ENCODE peak calls at places on chromosome 11, in seven cellular contexts. W is iris pigment epithelial cell; C is choroid plexus epithelial cell; K is activated CD4-positive, alpha-beta T cell treated with anti-CD3 and anti-CD28 coated beads, Interleukin-2, amount 50 U/mL, for 4 hours; I is stimulated activated CD4-positive, alpha-beta T cell treated with anti-CD3 and anti-CD28 coated beads, Interleukin-12 subunit alpha, Interleukin-12 subunit beta, amount 100 ng/mL, for 48 hours; A is HS-5; Q is T-helper 2 cell. P is an unnamed sample.

GRCh38 chr11:41289408-41289807 is 170.0 kb downstream of the LRRC4C start:
- DNase-seq in I (no peak), C (no peak), A (no peak), W (no peak), Q (no peak), K (no peak), P (no peak)

GRCh38 chr11:123413636-123414035 is 16.4 kb upstream of the GRAMD1B start:
- DNase-seq in Q (no peak), K (no peak), W (peak; percentile 40), C (no peak), A (no peak), I (no peak), P (no peak)

GRCh38 chr11:125842319-125842948 is 9.3 kb downstream of the PATE4 start:
- DNase-seq in A (no peak), C (no peak), K (no peak), I (no peak), Q (no peak), W (no peak), P (no peak)

GRCh38 chr11:2991477-2992233 is 474 bp downstream of the NAP1L4 start:
- DNase-seq in W (peak; percentile 51), Q (no peak), A (no peak), I (peak; percentile 39), K (peak; percentile 30), C (peak; percentile 43), P (no peak)

GRCh38 chr11:48094643-48095339 is 114.4 kb downstream of the PTPRJ start:
- DNase-seq in W (no peak), A (no peak), Q (no peak), C (no peak), I (no peak), K (no peak), P (no peak)

GRCh38 chr11:62383822-62384221 is 35.0 kb upstream of the SCGB1A1 start:
- DNase-seq in I (no peak), C (no peak), Q (no peak), K (no peak), A (no peak), W (no peak), P (no peak)

GRCh38 chr11:38191101-38191500 is 1593.1 kb upstream of the RAG2 start:
- DNase-seq in I (no peak), Q (no peak), A (no peak), C (peak; percentile 13), W (no peak), K (no peak), P (no peak)

GRCh38 chr11:73317803-73318202 is 9.7 kb downstream of the ARHGEF17 start:
- DNase-seq in I (no peak), K (no peak), W (no peak), A (no peak), Q (no peak), C (peak; percentile 33), P (no peak)

GRCh38 chr11:43150697-43151096 is 161.1 kb upstream of the API5 start:
- DNase-seq in C (no peak), I (no peak), A (no peak), Q (no peak), W (no peak), K (no peak), P (no peak)

GRCh38 chr11:65355776-65356393 is 1.3 kb downstream of the TIGD3 start:
- DNase-seq in A (no peak), C (peak; percentile 57), I (no peak), W (peak; percentile 55), K (no peak), Q (no peak), P (no peak)

GRCh38 chr11:129992161-129992944 is 10.3 kb downstream of the PRDM10 start:
- DNase-seq in Q (peak; percentile 12), A (no peak), K (peak; percentile 35), W (peak; percentile 60), C (peak; percentile 55), I (no peak), P (peak; percentile 16)

GRCh38 chr11:82547163-82547560 is 186.5 kb downstream of the FAM181B start:
- DNase-seq in K (no peak), Q (no peak), W (no peak), I (no peak), A (no peak), C (no peak), P (no peak)

GRCh38 chr11:126140106-126140931 is 71.1 kb downstream of the RPUSD4 start:
- DNase-seq in A (no peak), W (no peak), C (no peak), I (no peak), K (no peak), Q (no peak), P (no peak)

GRCh38 chr11:2778630-2779498 is 79.1 kb upstream of the KCNQ1OT1 start:
- DNase-seq in I (no peak), W (peak; percentile 19), A (no peak), K (no peak), C (peak; percentile 26), Q (peak; percentile 1), P (no peak)

GRCh38 chr11:75487366-75487765 is 38.4 kb downstream of the GDPD5 start:
- DNase-seq in W (no peak), K (no peak), C (no peak), A (no peak), Q (no peak), I (no peak), P (no peak)

GRCh38 chr11:9878936-9879335 is 215.1 kb downstream of the SWAP70 start:
- DNase-seq in K (no peak), C (no peak), W (no peak), I (no peak), A (no peak), Q (no peak), P (no peak)

GRCh38 chr11:7637447-7638157 is 35.7 kb downstream of the CYB5R2 start:
- DNase-seq in A (peak; percentile 38), Q (no peak), W (peak; percentile 82), C (peak; percentile 54), K (no peak), I (no peak), P (no peak)

GRCh38 chr11:823441-824291 is 4.1 kb upstream of the CRACR2B start:
- DNase-seq in C (no peak), Q (no peak), K (no peak), I (no peak), A (no peak), W (no peak), P (no peak)

GRCh38 chr11:11078344-11078743 is 220.5 kb upstream of the ZBED5 start:
- DNase-seq in C (peak; percentile 54), Q (no peak), I (no peak), A (no peak), K (no peak), W (peak; percentile 23), P (no peak)

GRCh38 chr11:64306876-64307622 is 1.7 kb downstream of the ESRRA start:
- DNase-seq in Q (no peak), A (no peak), I (no peak), W (no peak), K (no peak), C (no peak), P (no peak)

GRCh38 chr11:120611576-120611975 is 100.0 kb downstream of the GRIK4 start:
- DNase-seq in Q (no peak), C (no peak), K (no peak), I (no peak), W (no peak), A (no peak), P (no peak)